ENCODE peak calls at places on chromosomes 7 and 10, in six cellular contexts. M is upper lobe of right lung, C is SJSA1, N is AG04450, U is neural progenitor cell, L is left lung. Z is an unnamed sample.

GRCh38 chr7:76069238-76069638 is 21.3 kb downstream of the MDH2 start:
- DNase-seq in M (peak), C (peak), N (peak), U (peak), L (no peak), Z (peak)

GRCh38 chr7:129990403-129991192 is 37.8 kb upstream of the UBE2H start:
- DNase-seq in M (no peak), C (no peak), N (no peak), U (peak), L (no peak), Z (no peak)

GRCh38 chr10:70233109-70233938 is at the start of gene PPA1:
- DNase-seq in M (peak), C (peak), N (peak), U (peak), L (peak), Z (peak)

GRCh38 chr10:43259981-43260761 is 6.7 kb downstream of the RASGEF1A start:
- DNase-seq in M (no peak), C (peak), N (no peak), U (no peak), L (peak), Z (no peak)

GRCh38 chr7:74412603-74413002 is 41.1 kb upstream of the GTF2IRD1 start:
- DNase-seq in M (no peak), C (no peak), N (no peak), U (no peak), L (no peak), Z (no peak)

GRCh38 chr7:8436965-8437364 is 3.6 kb downstream of the NXPH1 start:
- DNase-seq in M (peak), C (no peak), N (no peak), U (peak), L (peak), Z (no peak)

GRCh38 chr7:44147026-44147881 is 6.1 kb upstream of the MYL7 start:
- DNase-seq in M (no peak), C (no peak), N (no peak), U (peak), L (no peak), Z (no peak)

GRCh38 chr7:620052-620451 is 100.4 kb upstream of the PDGFA start:
- DNase-seq in M (no peak), C (no peak), N (peak), U (no peak), L (no peak), Z (no peak)

GRCh38 chr7:48351893-48352292 is 180.6 kb downstream of the ABCA13 start:
- DNase-seq in M (no peak), C (no peak), N (no peak), U (no peak), L (no peak), Z (no peak)

GRCh38 chr10:69146756-69147155 is 22.8 kb downstream of the VPS26A start:
- DNase-seq in M (no peak), C (no peak), N (no peak), U (no peak), L (no peak), Z (no peak)
- H3K4me3 ChIP-seq in M (no peak), C (no peak), N (no peak), U (no peak), L (no peak), Z (no peak)

GRCh38 chr7:32262315-32262714 is 192.1 kb upstream of the PDE1C start:
- DNase-seq in M (no peak), C (no peak), N (no peak), U (no peak), L (peak), Z (no peak)

GRCh38 chr7:32264667-32265284 is 194.6 kb upstream of the PDE1C start:
- DNase-seq in M (no peak), C (no peak), N (no peak), U (no peak), L (no peak), Z (no peak)

DNA sequence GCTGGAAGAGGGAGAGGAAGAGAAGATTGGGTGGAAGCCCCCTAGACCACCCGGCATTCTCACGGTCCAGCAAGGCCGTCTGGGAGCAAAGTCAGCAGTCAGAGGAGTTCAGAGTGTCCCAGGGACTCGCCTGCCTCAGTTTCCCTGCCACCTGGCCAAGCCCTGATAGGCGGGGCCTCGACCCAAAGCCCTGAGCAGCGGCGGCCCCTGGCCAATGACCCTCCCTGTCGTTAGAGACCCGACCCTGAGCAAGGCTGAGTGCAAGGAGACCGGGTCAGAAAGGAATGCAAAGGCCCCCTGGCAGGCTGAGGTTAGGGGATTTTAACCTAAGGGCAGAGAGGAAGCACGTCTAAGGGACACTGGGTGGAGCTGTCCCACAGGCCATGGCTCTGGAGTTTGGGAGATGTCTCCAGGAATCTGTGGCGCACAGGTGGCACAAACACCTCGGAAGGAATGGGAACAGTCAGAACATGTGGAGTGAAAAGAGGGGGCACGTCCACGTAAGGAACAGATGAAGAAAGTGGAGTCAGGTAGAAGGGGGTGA is 196.8 kb upstream of the PDE1C start:
- DNase-seq in M (no peak), C (no peak), N (no peak), U (peak), L (peak), Z (no peak)
- H3K4me3 ChIP-seq in M (no peak), C (no peak), N (no peak), U (no peak), L (no peak), Z (no peak)

GRCh38 chr10:101067356-101068083 is 5.7 kb downstream of the KAZALD1 start:
- DNase-seq in M (peak), C (peak), N (peak), U (peak), L (peak), Z (peak)
- H3K4me3 ChIP-seq in M (peak), C (peak), N (peak), U (peak), L (peak), Z (peak)

GRCh38 chr10:90642136-90642535 is 215.7 kb downstream of the HTR7 start:
- DNase-seq in M (no peak), C (no peak), N (no peak), U (no peak), L (no peak), Z (peak)

GRCh38 chr10:90644165-90644564 is 213.7 kb downstream of the HTR7 start:
- DNase-seq in M (no peak), C (no peak), N (no peak), U (no peak), L (no peak), Z (no peak)

GRCh38 chr10:90641731-90642130 is 216.1 kb downstream of the HTR7 start:
- DNase-seq in M (no peak), C (no peak), N (no peak), U (no peak), L (no peak), Z (no peak)

DNA sequence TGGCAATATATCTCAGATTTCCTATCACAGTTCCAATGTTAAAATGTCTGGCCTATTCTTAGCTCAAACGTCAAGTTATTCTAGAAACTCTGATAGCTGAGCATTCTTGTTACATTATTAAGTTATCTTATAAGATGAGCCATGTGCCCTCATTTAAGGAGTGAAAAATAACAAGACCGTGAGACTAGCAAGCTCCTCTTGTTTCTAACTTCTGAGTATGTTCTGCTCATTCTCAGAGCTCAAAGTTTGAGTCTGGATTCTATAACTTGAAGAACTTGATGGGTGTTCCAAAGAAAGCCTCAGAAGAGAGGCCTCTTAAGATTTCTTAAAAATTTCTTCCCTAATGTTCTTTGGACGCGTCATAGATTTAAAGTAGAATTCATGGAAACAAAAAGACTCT is 215.2 kb downstream of the HTR7 start:
- DNase-seq in M (no peak), C (no peak), N (no peak), U (no peak), L (no peak), Z (no peak)
- H3K4me3 ChIP-seq in M (no peak), C (no peak), N (no peak), U (no peak), L (no peak), Z (no peak)

GRCh38 chr7:12258074-12258473 is 47.0 kb downstream of the TMEM106B start:
- DNase-seq in M (no peak), C (no peak), N (no peak), U (no peak), L (no peak), Z (no peak)
- H3K4me3 ChIP-seq in M (no peak), C (no peak), N (no peak), U (no peak), L (no peak), Z (no peak)

DNA sequence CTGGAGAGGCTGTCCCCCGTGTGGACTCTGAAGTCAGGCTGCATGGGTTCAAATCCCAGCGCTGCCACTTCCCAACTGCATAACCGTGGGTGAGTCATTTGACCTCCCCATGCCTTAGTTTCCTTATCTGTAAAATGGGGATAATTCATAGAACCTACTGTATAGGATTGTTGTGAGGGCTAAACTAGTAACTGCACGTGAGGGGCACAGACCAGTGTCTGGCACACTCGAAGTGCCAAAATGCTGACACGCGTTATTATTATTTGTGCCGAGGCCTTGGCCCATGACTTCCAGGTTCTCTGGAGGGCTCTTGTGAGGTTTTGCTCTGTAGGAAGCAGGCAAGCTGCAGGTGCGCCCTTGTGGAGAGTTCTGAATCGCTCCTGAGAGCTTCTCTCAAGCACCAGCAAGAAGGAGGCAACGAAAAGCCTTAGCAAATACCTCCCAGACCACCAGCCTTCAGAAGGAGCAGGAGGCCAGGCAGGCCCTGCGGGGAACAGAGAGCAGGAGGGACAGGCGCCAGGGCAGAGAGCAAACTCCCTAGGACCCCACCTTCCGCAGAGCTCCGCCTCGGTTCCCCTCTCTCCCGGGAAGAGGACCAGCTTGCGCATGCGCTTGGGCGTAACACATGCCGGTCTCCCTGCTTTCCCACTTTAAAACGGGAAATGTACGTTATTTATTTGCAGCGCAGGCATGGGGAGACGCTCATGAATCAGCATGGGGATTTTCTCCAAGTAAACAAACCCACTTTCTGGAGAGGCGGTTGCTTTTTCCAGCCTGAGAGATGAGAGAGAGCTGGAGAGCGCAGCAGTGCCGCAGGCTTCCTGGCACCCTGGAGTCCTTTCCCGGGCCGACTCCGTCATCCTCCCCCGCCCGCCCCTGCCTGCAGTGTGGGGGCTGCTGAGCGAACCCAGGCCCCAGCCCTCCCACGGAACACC is 39.6 kb downstream of the SORCS3 start:
- DNase-seq in M (peak), C (no peak), N (no peak), U (peak), L (peak), Z (no peak)
- H3K4me3 ChIP-seq in M (peak), C (no peak), N (no peak), U (peak), L (peak), Z (peak)

GRCh38 chr10:97733256-97733655 is 3.7 kb upstream of the ZFYVE27 start:
- DNase-seq in M (no peak), C (no peak), N (no peak), U (no peak), L (no peak), Z (no peak)
- H3K4me3 ChIP-seq in M (no peak), C (no peak), N (no peak), U (no peak), L (no peak), Z (no peak)

DNA sequence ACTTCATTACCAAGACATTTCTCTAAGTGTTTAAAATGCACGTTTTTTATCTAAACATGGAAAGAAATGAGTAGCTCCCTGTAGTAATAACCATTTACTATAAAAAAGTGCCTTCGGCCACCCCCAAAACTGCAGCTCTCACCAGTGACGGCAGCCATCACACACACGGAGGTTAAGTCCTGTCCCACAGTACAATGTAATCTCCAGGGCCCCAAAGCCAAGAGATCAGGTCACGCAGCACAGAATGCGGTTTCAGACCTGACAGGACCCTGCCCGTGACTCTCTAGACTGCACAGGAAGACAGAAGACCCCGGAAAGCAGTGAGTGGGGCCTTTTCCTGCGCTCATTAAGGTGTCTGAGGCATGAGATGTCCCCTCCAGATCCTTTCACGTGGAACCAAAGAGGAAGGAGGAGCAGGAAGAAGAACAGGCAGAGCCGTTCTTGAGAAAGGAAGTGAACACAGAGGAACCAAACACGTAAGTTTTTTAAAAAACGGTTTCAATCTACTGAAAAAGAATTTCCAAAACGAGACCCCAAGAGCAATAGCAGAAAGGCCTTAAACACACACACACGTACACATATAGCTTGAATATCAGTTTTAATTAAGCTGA is 125.7 kb downstream of the ZMYND11 start:
- DNase-seq in M (no peak), C (no peak), N (no peak), U (no peak), L (no peak), Z (no peak)
- H3K4me3 ChIP-seq in M (no peak), C (no peak), N (no peak), U (no peak), L (no peak), Z (no peak)

GRCh38 chr10:97367126-97367649 is 32.7 kb upstream of the FRAT2 start:
- DNase-seq in M (no peak), C (no peak), N (no peak), U (no peak), L (no peak), Z (no peak)
- H3K4me3 ChIP-seq in M (no peak), C (no peak), N (no peak), U (no peak), L (no peak), Z (no peak)

Z was measured in skeletal muscle cell.